ENCODE peak calls at places on chromosomes 5 and 9, in four cellular contexts. C is Calu3, D is heart right ventricle, E is tibial nerve. Y is an unnamed sample.

GRCh38 chr5:132767150-132767549 is 9.9 kb downstream of the SEPTIN8 start:
- DNase-seq in C (no peak), D (no peak), E (no peak), Y (no peak)

GRCh38 chr5:177232761-177233160 is 70.8 kb downstream of the RAB24 start:
- DNase-seq in C (no peak), D (no peak), E (no peak), Y (no peak)

GRCh38 chr5:76737131-76737556 is 21.2 kb downstream of the F2R start:
- DNase-seq in C (no peak), D (no peak), E (no peak), Y (no peak)

GRCh38 chr5:74903165-74903787 is 37.1 kb upstream of the FAM169A start:
- DNase-seq in C (peak), D (peak), E (no peak), Y (peak)

GRCh38 chr5:162684145-162684544 is 616.6 kb downstream of the GABRG2 start:
- DNase-seq in C (no peak), D (no peak), E (no peak), Y (no peak)

GRCh38 chr5:140258016-140258415 is 44.9 kb downstream of the PFDN1 start:
- DNase-seq in C (no peak), D (no peak), E (no peak), Y (no peak)

GRCh38 chr9:126335837-126336236 is 9.2 kb downstream of the MVB12B start:
- DNase-seq in C (no peak), D (no peak), E (no peak), Y (no peak)

GRCh38 chr9:80899208-80899607 is 790.1 kb downstream of the TLE1 start:
- DNase-seq in C (no peak), D (no peak), E (no peak), Y (no peak)

GRCh38 chr5:159059722-159060121 is 40.0 kb downstream of the EBF1 start:
- DNase-seq in C (no peak), D (no peak), E (no peak), Y (no peak)

GRCh38 chr5:120298981-120299380 is 165.1 kb upstream of the PRR16 start:
- DNase-seq in C (no peak), D (no peak), E (no peak), Y (no peak)

GRCh38 chr9:112535364-112535763 is 48.7 kb downstream of the KIAA1958 start:
- DNase-seq in C (no peak), D (no peak), E (no peak), Y (no peak)

GRCh38 chr5:148909766-148910165 is 83.4 kb downstream of the ADRB2 start:
- DNase-seq in C (peak), D (no peak), E (no peak), Y (no peak)

GRCh38 chr5:65121880-65122436 is 353.2 kb downstream of the CWC27 start:
- DNase-seq in C (no peak), D (no peak), E (no peak), Y (no peak)

GRCh38 chr5:71597001-71597400 is 9.9 kb downstream of the MCCC2 start:
- DNase-seq in C (no peak), D (no peak), E (no peak), Y (no peak)

GRCh38 chr5:72281430-72281763 is 38.6 kb downstream of the MRPS27 start:
- DNase-seq in C (no peak), D (no peak), E (no peak), Y (no peak)

GRCh38 chr5:10671041-10672008 is 89.7 kb downstream of the DAP start:
- DNase-seq in C (no peak), D (no peak), E (no peak), Y (no peak)

GRCh38 chr9:127555830-127556820 is 56.0 kb upstream of the STXBP1 start:
- DNase-seq in C (peak), D (peak), E (no peak), Y (no peak)

GRCh38 chr9:113011911-113012381 is at the start of gene ZNF883:
- DNase-seq in C (peak), D (peak), E (no peak), Y (peak)

GRCh38 chr9:99430301-99430700 is 208.2 kb downstream of the SEC61B start:
- DNase-seq in C (no peak), D (no peak), E (no peak), Y (no peak)

GRCh38 chr9:8205580-8205979 is 406.0 kb upstream of the DMAC1 start:
- DNase-seq in C (no peak), D (no peak), E (no peak), Y (no peak)

GRCh38 chr9:127162567-127163365 is 40.3 kb upstream of the ANGPTL2 start:
- DNase-seq in C (no peak), D (no peak), E (no peak), Y (no peak)

GRCh38 chr5:155530046-155530445 is 516.5 kb downstream of the KIF4B start:
- DNase-seq in C (no peak), D (no peak), E (no peak), Y (no peak)

GRCh38 chr9:84239341-84239740 is 101.2 kb downstream of the SLC28A3 start:
- DNase-seq in C (no peak), D (no peak), E (no peak), Y (no peak)

GRCh38 chr9:84241817-84242356 is 98.7 kb downstream of the SLC28A3 start:
- DNase-seq in C (no peak), D (no peak), E (no peak), Y (no peak)

GRCh38 chr9:84235516-84235915 is 105.0 kb downstream of the SLC28A3 start:
- DNase-seq in C (no peak), D (no peak), E (no peak), Y (no peak)

DNA sequence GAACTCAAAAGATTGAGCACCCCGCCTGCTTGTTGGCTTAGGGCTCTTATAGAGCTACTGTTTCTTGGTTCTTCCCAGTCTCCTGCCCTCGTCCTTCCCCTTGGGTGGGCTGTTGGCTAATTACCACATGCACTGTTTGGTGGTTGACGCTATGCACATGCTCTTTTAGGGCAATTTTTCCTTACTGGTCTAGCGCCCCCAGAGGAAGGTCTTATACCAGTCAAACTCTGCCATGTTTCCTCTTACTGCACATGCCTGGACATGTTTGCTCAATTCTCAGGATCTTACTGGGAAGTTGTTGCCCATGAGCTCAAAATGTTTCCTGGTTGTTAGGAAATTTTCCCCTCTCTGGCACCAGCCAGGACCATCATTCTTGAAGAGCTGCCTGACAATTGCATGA is 101.9 kb downstream of the SLC28A3 start:
- DNase-seq in C (no peak), D (no peak), E (no peak), Y (no peak)
- TF ChIP-seq CTCF in C (no peak), D (no peak), E (no peak), Y (no peak)

DNA sequence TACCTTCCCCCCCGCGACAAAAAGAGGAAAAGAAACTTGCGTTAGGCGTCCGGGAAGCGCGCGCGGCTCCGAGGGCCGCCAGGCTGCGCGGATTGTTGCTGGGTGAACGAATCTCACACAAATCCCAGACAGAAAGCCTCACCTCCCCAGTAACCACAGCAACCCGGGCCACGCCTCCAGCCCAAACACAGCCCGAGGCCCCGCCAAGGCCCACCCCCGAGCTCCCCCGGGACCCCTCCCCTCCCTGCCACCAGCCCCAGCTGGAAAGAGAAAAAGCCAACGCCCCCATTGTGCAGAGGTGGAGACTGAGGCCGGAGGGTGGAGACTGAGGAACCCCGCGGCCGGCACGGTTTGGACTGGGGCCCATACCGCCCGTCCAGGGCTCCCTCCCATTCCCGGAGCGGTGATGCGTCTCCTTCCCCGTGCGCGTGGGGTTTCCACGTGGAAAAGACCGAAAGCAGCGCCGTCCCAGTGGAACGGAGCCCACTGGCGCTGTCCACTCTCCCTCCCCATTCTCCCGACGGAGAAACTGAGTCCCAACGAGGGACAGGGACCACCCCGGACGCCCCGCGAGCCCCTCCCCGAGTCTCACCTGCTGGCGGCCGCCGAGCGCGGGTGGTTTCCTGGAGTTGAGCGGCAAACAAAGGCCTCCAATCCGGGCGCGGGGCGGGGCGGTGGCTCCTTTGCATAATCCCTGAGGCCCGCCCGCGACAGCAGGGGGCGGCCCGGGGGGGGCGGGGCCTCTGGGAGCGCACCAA is 10.2 kb upstream of the AKNA start:
- DNase-seq in C (peak), D (peak), E (peak), Y (peak)
- TF ChIP-seq CTCF in C (no peak), D (no peak), E (peak), Y (peak)

GRCh38 chr5:66209794-66210193 is 65.7 kb downstream of the SREK1 start:
- DNase-seq in C (no peak), D (no peak), E (no peak), Y (no peak)

GRCh38 chr5:66207800-66208561 is 63.9 kb downstream of the SREK1 start:
- DNase-seq in C (no peak), D (no peak), E (no peak), Y (no peak)

GRCh38 chr5:66213533-66213932 is 69.4 kb downstream of the SREK1 start:
- DNase-seq in C (no peak), D (no peak), E (no peak), Y (no peak)

GRCh38 chr5:66206465-66206864 is 62.4 kb downstream of the SREK1 start:
- DNase-seq in C (no peak), D (no peak), E (no peak), Y (no peak)

DNA sequence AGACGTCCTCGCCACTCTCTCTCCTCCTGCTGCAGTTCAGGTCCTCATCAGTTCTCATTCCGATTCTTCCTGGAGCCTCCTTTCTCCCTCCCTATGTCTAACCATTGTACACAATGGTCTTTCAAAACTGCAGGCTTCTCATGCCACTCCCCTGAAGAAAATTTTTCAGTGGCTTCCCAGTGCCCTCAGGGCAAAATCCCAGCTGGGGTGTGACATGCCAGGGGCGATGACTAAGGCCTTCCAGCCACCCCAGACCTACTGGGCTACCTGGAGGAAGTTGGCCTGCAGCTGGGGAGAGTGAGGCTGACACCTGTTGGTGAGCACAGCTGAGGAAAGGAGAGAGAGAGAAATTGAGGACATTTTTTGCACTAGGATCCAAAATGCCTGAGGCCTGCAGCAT is 65.2 kb downstream of the SREK1 start:
- DNase-seq in C (peak), D (no peak), E (no peak), Y (no peak)
- TF ChIP-seq CTCF in C (peak), D (no peak), E (no peak), Y (no peak)

GRCh38 chr9:97956365-97956764 is 18.4 kb upstream of the HEMGN start:
- DNase-seq in C (no peak), D (no peak), E (no peak), Y (no peak)

GRCh38 chr9:97959585-97959984 is 21.6 kb upstream of the HEMGN start:
- DNase-seq in C (no peak), D (no peak), E (no peak), Y (no peak)

GRCh38 chr9:97958812-97959511 is 21.0 kb upstream of the HEMGN start:
- DNase-seq in C (no peak), D (no peak), E (no peak), Y (no peak)

GRCh38 chr9:97954550-97954989 is 16.6 kb upstream of the HEMGN start:
- DNase-seq in C (peak), D (no peak), E (no peak), Y (peak)
- TF ChIP-seq CTCF in C (peak), D (peak), E (peak), Y (peak)

GRCh38 chr9:72102520-72102919 is 42.1 kb upstream of the C9orf57 start:
- DNase-seq in C (no peak), D (no peak), E (no peak), Y (no peak)
- TF ChIP-seq CTCF in C (no peak), D (no peak), E (no peak), Y (no peak)